ENCODE peak calls at places on chromosomes 4 and X, in six cellular contexts. P is NAMALWA, M is Karpas-422, C is astrocyte of the spinal cord, R is COR-L47, A is renal cortical epithelial cell. J is an unnamed sample.

GRCh38 chrX:78327370-78328048 is at the start of gene CYSLTR1:
- DNase-seq in P (peak; percentile 44), M (peak; percentile 70), C (no peak), R (no peak), A (no peak), J (no peak)

GRCh38 chr4:184763150-184763780 is 29.4 kb upstream of the CENPU start:
- DNase-seq in P (no peak), M (no peak), C (no peak), R (no peak), A (no peak), J (no peak)

GRCh38 chrX:85698921-85699320 is 319.5 kb upstream of the POF1B start:
- DNase-seq in P (no peak), M (no peak), C (no peak), R (no peak), A (no peak), J (no peak)

GRCh38 chrX:112646651-112647050 is 33.1 kb downstream of the LHFPL1 start:
- DNase-seq in P (no peak), M (no peak), C (no peak), R (no peak), A (no peak), J (no peak)

GRCh38 chr4:62528874-62529273 is 1328.7 kb downstream of the ADGRL3 start:
- DNase-seq in P (no peak), M (no peak), C (no peak), R (no peak), A (no peak), J (no peak)

GRCh38 chr4:633976-634598 is 8.7 kb downstream of the PDE6B start:
- DNase-seq in P (no peak), M (no peak), C (no peak), R (no peak), A (no peak), J (no peak)

GRCh38 chr4:150821641-150822040 is 193.4 kb downstream of the LRBA start:
- DNase-seq in P (no peak), M (no peak), C (no peak), R (no peak), A (no peak), J (no peak)

GRCh38 chr4:8280158-8280875 is 10.8 kb downstream of the HTRA3 start:
- DNase-seq in P (no peak), M (no peak), C (no peak), R (no peak), A (no peak), J (no peak)

GRCh38 chr4:4595252-4595651 is 53.4 kb upstream of the STX18 start:
- DNase-seq in P (peak; percentile 21), M (peak; percentile 55), C (no peak), R (no peak), A (no peak), J (no peak)

GRCh38 chr4:139740121-139740520 is 74.5 kb downstream of the MGST2 start:
- DNase-seq in P (no peak), M (no peak), C (no peak), R (no peak), A (no peak), J (no peak)

GRCh38 chrX:154436597-154437397 is at the start of gene GDI1:
- DNase-seq in P (peak; percentile 42), M (peak; percentile 73), C (peak; percentile 49), R (peak; percentile 50), A (no peak), J (no peak)

GRCh38 chr4:151486166-151486565 is 77.2 kb downstream of the FHIP1A start:
- DNase-seq in P (no peak), M (no peak), C (peak; percentile 68), R (no peak), A (peak; percentile 23), J (no peak)

GRCh38 chr4:58760100-58760499 is 1649.9 kb upstream of the IGFBP7 start:
- DNase-seq in P (no peak), M (no peak), C (no peak), R (no peak), A (no peak), J (no peak)

J was measured in Panc1.